ENCODE peak calls at places on chromosomes 1 and 21, in seven cellular contexts. C is cardiac muscle cell, J is GM19239, L is choroid plexus epithelial cell, O is SHP77, D is fibroblast of mammary gland, G is sciatic nerve. R is an unnamed sample.

GRCh38 chr1:154749078-154749760 is 120.9 kb downstream of the KCNN3 start:
- DNase-seq in G (no peak), O (no peak), D (peak), J (no peak), L (peak), C (peak), R (peak)

GRCh38 chr1:75188892-75189291 is 54.7 kb downstream of the LHX8 start:
- DNase-seq in D (no peak), J (no peak), G (no peak), O (no peak), C (no peak), L (no peak), R (no peak)

GRCh38 chr1:18539171-18539570 is 58.4 kb downstream of the KLHDC7A start:
- DNase-seq in G (peak), J (no peak), C (no peak), L (no peak), D (no peak), O (no peak), R (no peak)

GRCh38 chr1:1161683-1162079 is 12.0 kb upstream of the TTLL10 start:
- DNase-seq in C (no peak), J (no peak), D (no peak), G (no peak), L (no peak), O (no peak), R (no peak)

GRCh38 chr1:167663002-167663772 is 33.2 kb downstream of the RCSD1 start:
- DNase-seq in O (peak), D (peak), C (peak), J (no peak), L (peak), G (no peak), R (peak)

GRCh38 chr1:216771922-216772321 is 48.7 kb upstream of the ESRRG start:
- DNase-seq in O (no peak), L (no peak), C (no peak), J (no peak), G (no peak), D (no peak), R (no peak)

GRCh38 chr1:100866041-100866900 is 28.4 kb downstream of the EXTL2 start:
- DNase-seq in O (no peak), J (no peak), C (peak), G (no peak), L (peak), D (peak), R (peak)

GRCh38 chr1:205664399-205665108 is 15.8 kb downstream of the SLC45A3 start:
- DNase-seq in O (no peak), D (no peak), C (no peak), G (no peak), L (no peak), J (no peak), R (no peak)

GRCh38 chr21:45994738-45995685 is 13.4 kb downstream of the COL6A1 start:
- DNase-seq in G (no peak), O (no peak), D (no peak), J (no peak), C (no peak), L (no peak), R (no peak)

GRCh38 chr1:153800516-153800915 is 25.3 kb downstream of the SLC27A3 start:
- DNase-seq in L (no peak), O (no peak), G (no peak), J (no peak), D (no peak), C (no peak), R (no peak)

GRCh38 chr1:163796394-163796821 is 474.7 kb downstream of the NUF2 start:
- DNase-seq in C (no peak), G (no peak), J (no peak), O (no peak), D (peak), L (no peak), R (peak)

GRCh38 chr1:7539772-7540175 is 231.3 kb upstream of the VAMP3 start:
- DNase-seq in D (no peak), J (no peak), L (peak), C (peak), O (peak), G (no peak), R (peak)

GRCh38 chr1:179586107-179586823 is 5.4 kb upstream of the TDRD5 start:
- DNase-seq in J (no peak), D (peak), G (no peak), L (peak), C (peak), O (peak), R (peak)

GRCh38 chr1:2257245-2257627 is 29.1 kb downstream of the SKI start:
- DNase-seq in L (no peak), J (no peak), C (peak), G (no peak), D (no peak), O (no peak), R (no peak)

GRCh38 chr1:180112979-180113650 is 41.6 kb upstream of the QSOX1 start:
- DNase-seq in C (peak), L (peak), G (no peak), D (no peak), J (no peak), O (no peak), R (no peak)

GRCh38 chr1:76620371-76620770 is 246.9 kb upstream of the ST6GALNAC5 start:
- DNase-seq in J (no peak), O (no peak), D (no peak), C (no peak), G (no peak), L (no peak), R (no peak)

GRCh38 chr1:212749924-212750535 is 41.5 kb downstream of the NSL1 start:
- DNase-seq in C (peak), G (no peak), L (peak), J (no peak), O (peak), D (peak), R (peak)

GRCh38 chr1:114341886-114342285 is 169.1 kb downstream of the TRIM33 start:
- DNase-seq in D (no peak), L (peak), G (no peak), C (no peak), O (no peak), J (no peak), R (peak)

GRCh38 chr1:22832414-22832786 is 121.8 kb downstream of the EPHB2 start:
- DNase-seq in O (no peak), D (peak), L (peak), C (no peak), G (no peak), J (no peak), R (peak)

GRCh38 chr21:33259995-33260394 is 6.2 kb upstream of the IL10RB start:
- DNase-seq in D (no peak), G (peak), L (no peak), J (no peak), O (no peak), C (no peak), R (no peak)